ENCODE peak calls at places on chromosomes 16 and 17, in seven cellular contexts. L is fibroblast of pulmonary artery, A is fibroblast of the aortic adventitia, C is left ventricle myocardium inferior, S is epithelial cell of esophagus, U is A549, Z is progenitor cell of endocrine pancreas. T is an unnamed sample.

GRCh38 chr17:28406478-28406824 is 439 bp upstream of the SLC46A1 start:
- DNase-seq in L (no peak), A (no peak), C (no peak), S (no peak), U (no peak), Z (no peak), T (no peak)

GRCh38 chr16:29825145-29826044 is 5.1 kb downstream of the MVP start:
- DNase-seq in L (peak; percentile 73), A (peak; percentile 93), C (peak; percentile 67), S (no peak), U (peak; percentile 78), Z (no peak), T (peak; percentile 74)

GRCh38 chr17:82602986-82603385 is 45.3 kb downstream of the WDR45B start:
- DNase-seq in L (no peak), A (no peak), C (no peak), S (no peak), U (no peak), Z (no peak), T (no peak)

GRCh38 chr17:58918072-58918471 is 162.4 kb downstream of the PPM1E start:
- DNase-seq in L (no peak), A (no peak), C (no peak), S (no peak), U (no peak), Z (no peak), T (no peak)

GRCh38 chr17:64256913-64257807 is 5.9 kb downstream of the TEX2 start:
- DNase-seq in L (peak; percentile 28), A (no peak), C (no peak), S (peak; percentile 71), U (no peak), Z (no peak), T (no peak)

GRCh38 chr16:50093607-50094570 is 28.1 kb downstream of the HEATR3 start:
- DNase-seq in L (no peak), A (no peak), C (peak; percentile 54), S (no peak), U (no peak), Z (no peak), T (peak; percentile 12)

GRCh38 chr16:3646348-3646920 is 8.1 kb upstream of the DNASE1 start:
- DNase-seq in L (no peak), A (no peak), C (no peak), S (peak; percentile 52), U (peak; percentile 62), Z (no peak), T (no peak)

GRCh38 chr17:76674600-76674999 is 31.0 kb upstream of the ST6GALNAC1 start:
- DNase-seq in L (no peak), A (no peak), C (no peak), S (no peak), U (no peak), Z (no peak), T (peak; percentile 2)

GRCh38 chr17:82882715-82883446 is 43.1 kb upstream of the ZNF750 start:
- DNase-seq in L (no peak), A (no peak), C (no peak), S (no peak), U (no peak), Z (no peak), T (no peak)

GRCh38 chr17:56845934-56846333 is 12.0 kb downstream of the DGKE start:
- DNase-seq in L (no peak), A (no peak), C (no peak), S (no peak), U (no peak), Z (no peak), T (no peak)

GRCh38 chr16:55480228-55480655 is 1.2 kb downstream of the MMP2 start:
- DNase-seq in L (peak; percentile 95), A (peak; percentile 96), C (peak; percentile 90), S (peak; percentile 26), U (no peak), Z (no peak), T (no peak)

GRCh38 chr16:68884867-68885266 is 41.5 kb downstream of the TANGO6 start:
- DNase-seq in L (peak; percentile 24), A (no peak), C (no peak), S (no peak), U (no peak), Z (no peak), T (no peak)

GRCh38 chr17:7636192-7636591 is 6.3 kb downstream of the SHBG start:
- DNase-seq in L (no peak), A (no peak), C (no peak), S (no peak), U (no peak), Z (no peak), T (no peak)

GRCh38 chr17:7633093-7633492 is 3.2 kb downstream of the SHBG start:
- DNase-seq in L (no peak), A (no peak), C (no peak), S (no peak), U (peak; percentile 29), Z (no peak), T (no peak)

GRCh38 chr17:7632492-7632894 is 2.6 kb downstream of the SHBG start:
- DNase-seq in L (peak; percentile 73), A (peak; percentile 73), C (no peak), S (peak; percentile 74), U (peak; percentile 71), Z (no peak), T (peak; percentile 75)

GRCh38 chr17:7631398-7632380 is 1.8 kb downstream of the SHBG start:
- DNase-seq in L (no peak), A (no peak), C (peak; percentile 30), S (no peak), U (no peak), Z (no peak), T (no peak)

DNA sequence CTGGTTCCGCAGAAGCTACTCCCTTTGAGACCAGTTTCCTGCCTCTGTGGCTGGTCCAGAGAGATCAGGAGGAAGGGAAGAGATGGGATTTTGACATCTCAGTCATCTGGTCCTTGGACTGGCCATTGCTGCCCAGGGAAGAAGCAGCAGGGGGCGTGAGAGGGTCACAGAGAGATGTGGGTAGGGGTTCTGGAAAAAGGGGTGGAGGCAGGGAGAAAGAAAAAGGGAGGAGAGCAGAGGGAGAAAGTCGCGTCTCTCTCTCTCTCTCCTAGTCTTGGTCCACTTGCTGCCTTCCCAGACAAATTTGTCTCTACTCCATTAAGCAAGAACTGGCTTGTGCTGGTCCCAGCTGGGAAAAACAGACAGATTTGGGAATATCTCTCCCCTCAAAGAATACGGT is 4.4 kb downstream of the SHBG start:
- DNase-seq in L (peak; percentile 64), A (peak; percentile 45), C (peak; percentile 46), S (peak; percentile 23), U (peak; percentile 71), Z (peak; percentile 45), T (no peak)
- TF ChIP-seq CTCF in L (peak; percentile 77), A (peak; percentile 68), C (peak; percentile 58), S (peak; percentile 38), U (peak; percentile 50), Z (peak; percentile 62), T (peak; percentile 40)

DNA sequence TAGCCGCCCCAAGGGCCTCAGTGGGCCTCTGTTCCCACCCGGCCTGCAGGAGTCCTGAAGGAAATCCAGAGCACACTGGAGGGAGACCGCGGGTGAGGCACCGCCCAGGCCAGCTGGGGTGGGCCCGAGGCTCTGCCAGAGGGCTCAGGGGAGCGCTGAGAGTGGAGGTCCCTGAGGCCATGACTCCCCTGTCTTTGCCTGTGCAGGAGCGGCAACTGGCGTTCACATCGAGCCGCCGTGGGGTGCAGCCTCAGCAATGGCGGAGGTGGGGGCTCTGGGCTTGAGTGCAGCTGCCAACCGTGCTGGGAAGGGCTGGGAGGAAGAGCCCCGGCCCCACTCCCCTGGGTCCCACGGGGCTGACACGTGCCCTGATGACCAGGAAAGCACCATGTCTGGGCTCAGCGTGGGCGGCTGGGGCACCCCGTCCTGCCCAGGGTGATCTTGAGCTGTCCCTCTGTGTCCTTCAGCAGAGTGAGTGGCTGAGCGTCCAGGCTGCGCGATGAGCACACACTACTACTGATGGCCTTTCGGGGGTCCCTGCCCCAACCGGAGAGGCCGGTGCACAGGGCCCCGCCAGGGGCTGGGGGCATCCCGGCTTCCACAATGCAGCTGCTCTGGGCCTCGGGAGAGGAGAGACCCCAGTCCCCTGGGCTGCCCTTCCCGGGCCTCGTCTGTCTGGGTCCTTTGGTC is 13.1 kb upstream of the MYO15B start:
- DNase-seq in L (no peak), A (no peak), C (no peak), S (no peak), U (no peak), Z (no peak), T (no peak)
- TF ChIP-seq CTCF in L (no peak), A (no peak), C (no peak), S (no peak), U (no peak), Z (no peak), T (no peak)

GRCh38 chr16:61148930-61149329 is 887.3 kb downstream of the CDH8 start:
- DNase-seq in L (no peak), A (no peak), C (no peak), S (peak; percentile 0), U (peak; percentile 7), Z (no peak), T (no peak)
- TF ChIP-seq CTCF in L (no peak), A (no peak), C (no peak), S (no peak), U (no peak), Z (no peak), T (no peak)

GRCh38 chr17:3691539-3692166 is 4.3 kb downstream of the P2RX5 start:
- DNase-seq in L (no peak), A (no peak), C (no peak), S (no peak), U (no peak), Z (no peak), T (no peak)

GRCh38 chr17:3693829-3694231 is 2.1 kb downstream of the P2RX5 start:
- DNase-seq in L (no peak), A (no peak), C (no peak), S (no peak), U (no peak), Z (no peak), T (peak; percentile 48)

GRCh38 chr17:3693099-3693498 is 2.9 kb downstream of the P2RX5 start:
- DNase-seq in L (no peak), A (no peak), C (no peak), S (no peak), U (no peak), Z (no peak), T (no peak)

GRCh38 chr17:3690094-3690715 is 5.8 kb downstream of the P2RX5 start:
- DNase-seq in L (no peak), A (no peak), C (no peak), S (no peak), U (no peak), Z (no peak), T (no peak)

GRCh38 chr17:3692346-3692745 is 3.6 kb downstream of the P2RX5 start:
- DNase-seq in L (no peak), A (no peak), C (no peak), S (no peak), U (no peak), Z (no peak), T (no peak)
- TF ChIP-seq CTCF in L (no peak), A (no peak), C (peak; percentile 11), S (no peak), U (no peak), Z (no peak), T (peak; percentile 20)

DNA sequence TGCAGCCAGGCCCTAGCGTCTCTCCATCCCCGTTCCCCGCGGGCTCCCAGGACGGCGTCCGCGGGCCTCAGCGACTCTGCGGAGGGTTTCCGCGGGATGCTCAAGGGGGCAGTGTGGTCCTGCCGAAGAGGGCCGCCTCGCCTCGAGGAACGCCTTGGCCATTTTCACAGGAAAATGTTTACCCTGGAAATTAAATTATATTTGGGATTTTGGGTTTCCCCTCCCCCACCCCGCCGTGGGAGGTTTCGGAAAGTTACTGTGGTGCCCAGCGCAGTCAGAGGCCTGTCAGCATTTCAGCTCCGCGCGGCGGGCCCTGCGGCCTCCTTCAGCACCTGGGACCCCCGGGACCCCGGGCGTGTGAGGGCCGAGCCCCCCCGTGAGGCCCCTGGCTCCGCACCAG is 94.5 kb downstream of the PCTP start:
- DNase-seq in L (peak; percentile 42), A (peak; percentile 32), C (peak; percentile 38), S (peak; percentile 11), U (peak; percentile 13), Z (peak; percentile 54), T (peak; percentile 62)
- TF ChIP-seq CTCF in L (peak; percentile 53), A (peak; percentile 72), C (peak; percentile 71), S (no peak), U (peak; percentile 36), Z (peak; percentile 79), T (no peak)